ENCODE peak calls at places on chromosomes 6 and 20, in ten cellular contexts. C is upper lobe of right lung; A is endodermal cell; K is neural progenitor cell; U is body of pancreas; V is stomach; T is adrenal gland; P is PC-3; D is HCT116; R is CD8-positive, alpha-beta memory T cell. W is an unnamed sample.

GRCh38 chr6:74073429-74073828 is 377.4 kb downstream of the CD109 start:
- DNase-seq in C (no peak), A (no peak), K (no peak), U (no peak), V (no peak), T (no peak), P (peak; percentile 88), D (peak; percentile 19), R (no peak), W (no peak)

GRCh38 chr6:4781426-4781825 is 5.2 kb downstream of the CDYL start:
- DNase-seq in C (no peak), A (no peak), K (no peak), U (no peak), V (no peak), T (no peak), P (no peak), D (no peak), R (no peak), W (no peak)

GRCh38 chr6:134398453-134398852 is 80.5 kb upstream of the SGK1 start:
- DNase-seq in C (no peak), A (no peak), K (no peak), U (peak; percentile 50), V (no peak), T (no peak), P (peak; percentile 54), D (no peak), R (no peak), W (no peak)

GRCh38 chr20:53208110-53208908 is 236.2 kb downstream of the TSHZ2 start:
- DNase-seq in C (no peak), A (peak; percentile 89), K (peak; percentile 77), U (no peak), V (no peak), T (no peak), P (no peak), D (no peak), R (no peak), W (no peak)

GRCh38 chr20:48541581-48542071 is 286.2 kb downstream of the PREX1 start:
- DNase-seq in C (no peak), A (no peak), K (no peak), U (no peak), V (no peak), T (no peak), P (no peak), D (no peak), R (no peak), W (no peak)

GRCh38 chr6:139370047-139370706 is 4.3 kb downstream of the CITED2 start:
- DNase-seq in C (no peak), A (peak; percentile 50), K (peak; percentile 53), U (peak; percentile 31), V (no peak), T (peak; percentile 21), P (peak; percentile 12), D (no peak), R (no peak), W (no peak)

GRCh38 chr6:153956807-153957206 is 82.2 kb upstream of the OPRM1 start:
- DNase-seq in C (no peak), A (no peak), K (no peak), U (no peak), V (no peak), T (no peak), P (no peak), D (no peak), R (no peak), W (no peak)

GRCh38 chr6:134389129-134389528 is 71.2 kb upstream of the SGK1 start:
- DNase-seq in C (no peak), A (no peak), K (no peak), U (no peak), V (no peak), T (no peak), P (no peak), D (no peak), R (no peak), W (no peak)

GRCh38 chr6:119030759-119031158 is 47.7 kb downstream of the FAM184A start:
- DNase-seq in C (no peak), A (no peak), K (no peak), U (no peak), V (no peak), T (no peak), P (no peak), D (no peak), R (no peak), W (no peak)

GRCh38 chr6:106300944-106301343 is 24.6 kb downstream of the ATG5 start:
- DNase-seq in C (no peak), A (no peak), K (peak; percentile 11), U (no peak), V (no peak), T (no peak), P (peak; percentile 59), D (no peak), R (peak; percentile 15), W (no peak)

GRCh38 chr6:6717953-6718352 is 129.4 kb downstream of the LY86 start:
- DNase-seq in C (no peak), A (no peak), K (no peak), U (peak; percentile 56), V (no peak), T (no peak), P (no peak), D (no peak), R (no peak), W (no peak)

GRCh38 chr6:116666869-116667268 is 1.7 kb downstream of the ZUP1 start:
- DNase-seq in C (no peak), A (no peak), K (no peak), U (no peak), V (no peak), T (no peak), P (no peak), D (no peak), R (no peak), W (no peak)
- H3K4me3 ChIP-seq in C (no peak overlapping the region), A (peak overlapping the region; percentile 92), K (peak overlapping the region; percentile 11), U (no peak overlapping the region), V (no peak overlapping the region), T (no peak overlapping the region), P (peak overlapping the region; percentile 100), D (no peak overlapping the region), R (peak overlapping the region; percentile 10), W (no peak overlapping the region)

DNA sequence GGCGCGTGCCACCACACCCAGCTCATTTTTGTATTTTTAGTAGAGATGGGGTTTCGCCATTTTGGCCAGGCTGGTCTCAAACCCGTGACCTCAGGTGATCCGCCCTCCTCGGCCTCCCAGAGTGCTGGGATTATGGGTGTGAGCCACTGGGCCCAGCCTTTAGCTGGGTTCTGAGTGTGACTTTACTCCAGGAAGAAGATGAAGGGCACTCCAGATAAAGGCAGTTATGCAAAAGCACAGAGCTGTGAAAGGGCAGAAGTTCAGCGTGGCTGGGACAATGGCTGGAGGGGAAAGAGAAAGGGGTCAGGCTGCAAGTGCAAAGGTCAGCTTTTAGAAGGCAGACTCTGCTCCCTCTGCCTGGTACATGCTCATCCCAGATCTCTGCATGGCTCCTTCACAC is 39.7 kb downstream of the MAP3K5 start:
- DNase-seq in C (no peak), A (peak; percentile 66), K (no peak), U (no peak), V (no peak), T (no peak), P (no peak), D (no peak), R (no peak), W (no peak)
- H3K27ac ChIP-seq in C (no peak overlapping the region), A (no peak overlapping the region), K (no peak overlapping the region), U (no peak overlapping the region), V (peak overlapping the region; percentile 39), T (no peak overlapping the region), P (no peak overlapping the region), D (no peak overlapping the region), R (no peak overlapping the region), W (no peak overlapping the region)

DNA sequence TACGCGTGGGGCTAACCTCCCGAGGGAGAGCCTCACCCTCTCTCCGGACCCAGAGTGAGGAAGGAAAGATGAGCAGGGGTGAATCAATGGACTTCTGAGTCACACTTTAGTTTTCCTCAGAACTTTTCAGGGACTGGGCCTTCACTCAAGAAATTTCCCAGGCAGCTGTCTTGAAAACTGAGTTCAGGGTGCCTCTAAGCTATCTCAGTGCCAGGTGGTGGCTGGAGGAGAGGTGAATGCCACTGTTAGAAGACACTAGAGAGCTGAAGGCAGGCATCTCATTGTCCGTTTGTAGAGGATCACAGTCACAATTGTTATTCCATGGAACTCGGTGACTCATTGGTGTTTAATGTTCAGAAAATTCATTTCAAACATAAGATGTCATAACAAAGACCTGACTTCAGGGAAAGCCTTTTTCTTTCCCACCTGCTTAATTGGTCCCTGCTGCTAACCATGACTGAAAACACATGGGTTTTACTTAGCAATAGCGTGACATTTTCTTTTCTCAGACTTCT is 5.3 kb upstream of the SERPINB6 start:
- DNase-seq in C (no peak), A (no peak), K (no peak), U (no peak), V (no peak), T (peak; percentile 15), P (peak; percentile 80), D (no peak), R (no peak), W (no peak)
- H3K4me3 ChIP-seq in C (no peak overlapping the region), A (no peak overlapping the region), K (no peak overlapping the region), U (no peak overlapping the region), V (no peak overlapping the region), T (no peak overlapping the region), P (peak overlapping the region; percentile 5), D (no peak overlapping the region), R (no peak overlapping the region), W (no peak overlapping the region)

GRCh38 chr6:11218477-11218826 is 14.0 kb downstream of the NEDD9 start:
- DNase-seq in C (no peak), A (no peak), K (no peak), U (no peak), V (no peak), T (no peak), P (no peak), D (no peak), R (no peak), W (no peak)
- H3K27ac ChIP-seq in C (peak overlapping the region; percentile 94), A (no peak overlapping the region), K (no peak overlapping the region), U (peak overlapping the region; percentile 73), V (peak overlapping the region; percentile 74), T (no peak overlapping the region), P (peak overlapping the region; percentile 94), D (no peak overlapping the region), R (no peak overlapping the region), W (peak overlapping the region; percentile 76)

GRCh38 chr20:41047279-41047974 is 18.8 kb downstream of the TOP1 start:
- DNase-seq in C (no peak), A (no peak), K (peak; percentile 20), U (no peak), V (no peak), T (no peak), P (no peak), D (no peak), R (peak; percentile 13), W (no peak)
- H3K4me3 ChIP-seq in C (no peak overlapping the region), A (no peak overlapping the region), K (no peak overlapping the region), U (no peak overlapping the region), V (peak overlapping the region; percentile 30), T (no peak overlapping the region), P (no peak overlapping the region), D (no peak overlapping the region), R (peak overlapping the region; percentile 29), W (no peak overlapping the region)

DNA sequence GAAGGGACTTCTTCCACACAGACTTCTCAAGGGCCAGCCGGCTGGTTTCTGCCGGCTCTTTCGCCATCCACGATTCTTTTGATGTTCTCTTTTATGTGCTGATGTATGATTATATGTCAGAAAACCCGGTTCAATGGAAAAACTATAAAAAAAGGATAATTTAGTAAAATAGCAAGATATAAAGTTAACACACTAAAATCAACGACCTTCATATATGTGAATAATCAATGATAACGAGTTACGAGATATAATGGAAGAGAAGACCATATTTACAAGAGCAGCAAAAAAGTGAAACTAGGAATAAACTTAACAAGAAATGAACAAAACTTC is 540 bp upstream of the ZSCAN12 start:
- DNase-seq in C (no peak), A (no peak), K (no peak), U (no peak), V (no peak), T (no peak), P (no peak), D (no peak), R (no peak), W (no peak)
- H3K27ac ChIP-seq in C (peak overlapping the region; percentile 58), A (no peak overlapping the region), K (peak overlapping the region; percentile 32), U (peak overlapping the region; percentile 22), V (peak overlapping the region; percentile 6), T (no peak overlapping the region), P (no peak overlapping the region), D (no peak overlapping the region), R (peak overlapping the region; percentile 89), W (peak overlapping the region; percentile 57)